ENCODE peak calls at places on chromosomes 2 and 18, in eight cellular contexts. W is activated CD8-positive, alpha-beta memory T cell treated with anti-CD3 and anti-CD28 coated beads for 24 hours; E is GM06990; D is stimulated activated CD4-positive, alpha-beta T cell treated with anti-CD3 and anti-CD28 coated beads, Interleukin-2, amount 100 ng/mL, for 24 hours; Q is AG08395; O is astrocyte of the spinal cord; A is upper lobe of right lung; N is H54. C is an unnamed sample.

GRCh38 chr2:74516070-74516633 is 1.9 kb downstream of the TLX2 start:
- DNase-seq in D (peak; percentile 79), O (no peak), N (no peak), W (peak; percentile 91), E (peak; percentile 71), Q (peak; percentile 89), A (peak; percentile 83), C (peak; percentile 93)

GRCh38 chr2:77232909-77233308 is 289.3 kb downstream of the LRRTM4 start:
- DNase-seq in O (peak; percentile 0), E (no peak), D (no peak), N (no peak), W (no peak), A (no peak), Q (no peak), C (no peak)

GRCh38 chr18:57409650-57410049 is 25.5 kb upstream of the ONECUT2 start:
- DNase-seq in W (no peak), E (no peak), Q (no peak), D (no peak), N (no peak), A (no peak), O (no peak), C (no peak)

GRCh38 chr2:98709530-98709929 is 21.4 kb downstream of the MGAT4A start:
- DNase-seq in N (no peak), Q (no peak), A (no peak), E (no peak), O (no peak), D (no peak), W (no peak), C (no peak)

GRCh38 chr2:240596491-240596931 is 10.0 kb downstream of the CAPN10 start:
- DNase-seq in O (no peak), W (no peak), E (no peak), N (no peak), Q (no peak), D (no peak), A (peak; percentile 51), C (no peak)

GRCh38 chr2:185583058-185583816 is 155.4 kb upstream of the FSIP2 start:
- DNase-seq in O (peak; percentile 86), Q (no peak), D (no peak), W (no peak), E (no peak), A (no peak), N (peak; percentile 44), C (no peak)

GRCh38 chr18:46939337-46939963 is 22.0 kb downstream of the KATNAL2 start:
- DNase-seq in D (no peak), N (peak; percentile 26), Q (peak; percentile 67), A (no peak), W (no peak), O (peak; percentile 56), E (no peak), C (no peak)

GRCh38 chr18:7601249-7601620 is 34.1 kb downstream of the PTPRM start:
- DNase-seq in Q (peak; percentile 49), N (peak; percentile 32), W (no peak), D (no peak), A (no peak), E (no peak), O (peak; percentile 87), C (no peak)

GRCh38 chr2:79729532-79729931 is 216.7 kb downstream of the CTNNA2 start:
- DNase-seq in N (no peak), A (no peak), E (no peak), D (no peak), W (no peak), O (no peak), Q (no peak), C (no peak)

C was measured in GM10248.